ENCODE peak calls at places on chromosomes 3 and 15, in seven cellular contexts. O is neural crest cell; B is activated CD8-positive, alpha-beta memory T cell treated with anti-CD3 and anti-CD28 coated beads for 48 hours; Q is mesenchymal stem cell; H is GM12865; Y is endodermal cell; G is AG09309. N is an unnamed sample.

GRCh38 chr3:168061332-168061996 is 34.3 kb downstream of the GOLIM4 start:
- DNase-seq in B (no peak), Y (no peak), Q (no peak), G (no peak), H (peak), O (no peak), N (no peak)

GRCh38 chr3:161212892-161213291 is 8.2 kb upstream of the NMD3 start:
- DNase-seq in H (no peak), Y (no peak), B (no peak), O (no peak), G (no peak), Q (no peak), N (no peak)

GRCh38 chr15:58146734-58147133 is 8.6 kb downstream of the AQP9 start:
- DNase-seq in Q (no peak), Y (no peak), O (no peak), H (no peak), G (no peak), B (no peak), N (no peak)

GRCh38 chr3:184145120-184145524 is 10.0 kb downstream of the EIF2B5 start:
- DNase-seq in Q (peak), O (no peak), B (no peak), G (no peak), H (peak), Y (peak), N (no peak)

GRCh38 chr15:84598250-84598649 is 2.6 kb upstream of the ZSCAN2 start:
- DNase-seq in Q (peak), G (no peak), O (no peak), B (no peak), Y (peak), H (peak), N (no peak)

GRCh38 chr3:94069242-94069813 is 6.5 kb downstream of the NSUN3 start:
- DNase-seq in Y (no peak), H (no peak), O (no peak), G (no peak), B (no peak), Q (peak), N (no peak)

GRCh38 chr3:46709147-46709654 is 8.0 kb downstream of the TMIE start:
- DNase-seq in O (no peak), Q (no peak), G (no peak), B (no peak), Y (no peak), H (no peak), N (no peak)

GRCh38 chr3:100471436-100471835 is 21.0 kb upstream of the TMEM45A start:
- DNase-seq in Y (no peak), B (no peak), Q (no peak), O (no peak), G (no peak), H (no peak), N (no peak)

GRCh38 chr3:60307800-60308199 is 943.5 kb downstream of the FHIT start:
- DNase-seq in H (no peak), Q (no peak), Y (no peak), O (no peak), B (no peak), G (no peak), N (no peak)

GRCh38 chr15:36753173-36753572 is 173.7 kb downstream of the CDIN1 start:
- DNase-seq in B (no peak), O (no peak), Q (no peak), Y (peak), H (no peak), G (no peak), N (no peak)

N was measured in NCI-H2227 treated with DMSO at 0.1 percent for 48 hours.